ENCODE peak calls at places on chromosomes 2 and 18, in ten cellular contexts. One of them, this sample, is unnamed.

GRCh38 chr2:110106642-110107041 is 9.0 kb downstream of the MALL start:
- DNase-seq in left ventricle myocardium inferior: no peak
- DNase-seq in fibroblast of villous mesenchyme: peak; percentile 85
- DNase-seq in gastrocnemius medialis: no peak
- DNase-seq in A549: peak; percentile 95
- DNase-seq in AG04450: peak; percentile 59
- DNase-seq in GM12865: no peak
- DNase-seq in spleen: no peak
- DNase-seq in tibial artery: no peak
- DNase-seq in epithelial cell of esophagus: peak; percentile 63
- DNase-seq in this sample: no peak

GRCh38 chr2:65299246-65299645 is 71.6 kb downstream of the ACTR2 start:
- DNase-seq in left ventricle myocardium inferior: no peak
- DNase-seq in fibroblast of villous mesenchyme: no peak
- DNase-seq in gastrocnemius medialis: no peak
- DNase-seq in A549: no peak
- DNase-seq in AG04450: no peak
- DNase-seq in GM12865: no peak
- DNase-seq in spleen: no peak
- DNase-seq in tibial artery: no peak
- DNase-seq in epithelial cell of esophagus: peak; percentile 30
- DNase-seq in this sample: no peak

GRCh38 chr18:1104265-1104792 is 199.7 kb downstream of the ADCYAP1 start:
- DNase-seq in left ventricle myocardium inferior: no peak
- DNase-seq in fibroblast of villous mesenchyme: peak; percentile 44
- DNase-seq in gastrocnemius medialis: no peak
- DNase-seq in A549: no peak
- DNase-seq in AG04450: no peak
- DNase-seq in GM12865: no peak
- DNase-seq in spleen: no peak
- DNase-seq in tibial artery: no peak
- DNase-seq in epithelial cell of esophagus: no peak
- DNase-seq in this sample: no peak

GRCh38 chr2:159891917-159892691 is 94.1 kb upstream of the CD302 start:
- DNase-seq in left ventricle myocardium inferior: no peak
- DNase-seq in fibroblast of villous mesenchyme: peak; percentile 24
- DNase-seq in gastrocnemius medialis: no peak
- DNase-seq in A549: peak; percentile 38
- DNase-seq in AG04450: no peak
- DNase-seq in GM12865: no peak
- DNase-seq in spleen: no peak
- DNase-seq in tibial artery: no peak
- DNase-seq in epithelial cell of esophagus: peak; percentile 84
- DNase-seq in this sample: no peak

GRCh38 chr2:218671077-218671653 is 637 bp downstream of the RNF25 start:
- DNase-seq in left ventricle myocardium inferior: no peak
- DNase-seq in fibroblast of villous mesenchyme: peak; percentile 78
- DNase-seq in gastrocnemius medialis: no peak
- DNase-seq in A549: peak; percentile 17
- DNase-seq in AG04450: no peak
- DNase-seq in GM12865: no peak
- DNase-seq in spleen: no peak
- DNase-seq in tibial artery: no peak
- DNase-seq in epithelial cell of esophagus: peak; percentile 71
- DNase-seq in this sample: no peak

GRCh38 chr18:34122724-34123334 is 101.9 kb downstream of the NOL4 start:
- DNase-seq in left ventricle myocardium inferior: no peak
- DNase-seq in fibroblast of villous mesenchyme: peak; percentile 47
- DNase-seq in gastrocnemius medialis: peak; percentile 12
- DNase-seq in A549: peak; percentile 45
- DNase-seq in AG04450: peak; percentile 21
- DNase-seq in GM12865: peak; percentile 77
- DNase-seq in spleen: no peak
- DNase-seq in tibial artery: peak; percentile 39
- DNase-seq in epithelial cell of esophagus: peak; percentile 68
- DNase-seq in this sample: no peak

GRCh38 chr18:41096504-41096903 is 858.5 kb upstream of the PIK3C3 start:
- DNase-seq in left ventricle myocardium inferior: no peak
- DNase-seq in fibroblast of villous mesenchyme: peak; percentile 7
- DNase-seq in gastrocnemius medialis: no peak
- DNase-seq in A549: no peak
- DNase-seq in AG04450: no peak
- DNase-seq in GM12865: no peak
- DNase-seq in spleen: no peak
- DNase-seq in tibial artery: no peak
- DNase-seq in epithelial cell of esophagus: peak; percentile 65
- DNase-seq in this sample: no peak

GRCh38 chr2:22253171-22253570 is 1129.4 kb downstream of the TDRD15 start:
- DNase-seq in left ventricle myocardium inferior: no peak
- DNase-seq in fibroblast of villous mesenchyme: no peak
- DNase-seq in gastrocnemius medialis: no peak
- DNase-seq in A549: no peak
- DNase-seq in AG04450: no peak
- DNase-seq in GM12865: no peak
- DNase-seq in spleen: no peak
- DNase-seq in tibial artery: no peak
- DNase-seq in epithelial cell of esophagus: no peak
- DNase-seq in this sample: no peak

GRCh38 chr2:120231974-120232635 is 8.9 kb upstream of the TMEM185B start:
- DNase-seq in left ventricle myocardium inferior: no peak
- DNase-seq in fibroblast of villous mesenchyme: peak; percentile 75
- DNase-seq in gastrocnemius medialis: peak; percentile 13
- DNase-seq in A549: no peak
- DNase-seq in AG04450: no peak
- DNase-seq in GM12865: peak; percentile 95
- DNase-seq in spleen: peak; percentile 81
- DNase-seq in tibial artery: no peak
- DNase-seq in epithelial cell of esophagus: peak; percentile 45
- DNase-seq in this sample: no peak

GRCh38 chr2:39486071-39486470 is 49.0 kb upstream of the MAP4K3 start:
- DNase-seq in left ventricle myocardium inferior: no peak
- DNase-seq in fibroblast of villous mesenchyme: no peak
- DNase-seq in gastrocnemius medialis: no peak
- DNase-seq in A549: no peak
- DNase-seq in AG04450: no peak
- DNase-seq in GM12865: no peak
- DNase-seq in spleen: no peak
- DNase-seq in tibial artery: no peak
- DNase-seq in epithelial cell of esophagus: no peak
- DNase-seq in this sample: no peak

GRCh38 chr2:156800781-156801366 is 364.7 kb downstream of the GPD2 start:
- DNase-seq in left ventricle myocardium inferior: no peak
- DNase-seq in fibroblast of villous mesenchyme: no peak
- DNase-seq in gastrocnemius medialis: no peak
- DNase-seq in A549: no peak
- DNase-seq in AG04450: no peak
- DNase-seq in GM12865: no peak
- DNase-seq in spleen: no peak
- DNase-seq in tibial artery: no peak
- DNase-seq in epithelial cell of esophagus: peak; percentile 49
- DNase-seq in this sample: no peak

GRCh38 chr2:224777563-224777939 is 61.4 kb upstream of the CCDC195 start:
- DNase-seq in left ventricle myocardium inferior: no peak
- DNase-seq in fibroblast of villous mesenchyme: no peak
- DNase-seq in gastrocnemius medialis: no peak
- DNase-seq in A549: no peak
- DNase-seq in AG04450: no peak
- DNase-seq in GM12865: no peak
- DNase-seq in spleen: no peak
- DNase-seq in tibial artery: no peak
- DNase-seq in epithelial cell of esophagus: peak; percentile 61
- DNase-seq in this sample: no peak

GRCh38 chr2:182404102-182404501 is 22.7 kb downstream of the PDE1A start:
- DNase-seq in left ventricle myocardium inferior: no peak
- DNase-seq in fibroblast of villous mesenchyme: peak; percentile 7
- DNase-seq in gastrocnemius medialis: no peak
- DNase-seq in A549: peak; percentile 6
- DNase-seq in AG04450: no peak
- DNase-seq in GM12865: no peak
- DNase-seq in spleen: no peak
- DNase-seq in tibial artery: no peak
- DNase-seq in epithelial cell of esophagus: no peak
- DNase-seq in this sample: no peak
- H3K4me3 ChIP-seq in left ventricle myocardium inferior: no peak overlapping the region
- H3K4me3 ChIP-seq in fibroblast of villous mesenchyme: no peak overlapping the region
- H3K4me3 ChIP-seq in gastrocnemius medialis: no peak overlapping the region
- H3K4me3 ChIP-seq in A549: no peak overlapping the region
- H3K4me3 ChIP-seq in AG04450: no peak overlapping the region
- H3K4me3 ChIP-seq in GM12865: no peak overlapping the region
- H3K4me3 ChIP-seq in spleen: no peak overlapping the region
- H3K4me3 ChIP-seq in tibial artery: no peak overlapping the region
- H3K4me3 ChIP-seq in epithelial cell of esophagus: no peak overlapping the region
- H3K4me3 ChIP-seq in this sample: no peak overlapping the region

GRCh38 chr2:69138247-69138754 is 125.3 kb downstream of the ANTXR1 start:
- DNase-seq in left ventricle myocardium inferior: no peak
- DNase-seq in fibroblast of villous mesenchyme: peak; percentile 83
- DNase-seq in gastrocnemius medialis: no peak
- DNase-seq in A549: peak; percentile 36
- DNase-seq in AG04450: peak; percentile 41
- DNase-seq in GM12865: no peak
- DNase-seq in spleen: no peak
- DNase-seq in tibial artery: no peak
- DNase-seq in epithelial cell of esophagus: peak; percentile 71
- DNase-seq in this sample: no peak
- H3K4me3 ChIP-seq in left ventricle myocardium inferior: no peak overlapping the region
- H3K4me3 ChIP-seq in fibroblast of villous mesenchyme: no peak overlapping the region
- H3K4me3 ChIP-seq in gastrocnemius medialis: no peak overlapping the region
- H3K4me3 ChIP-seq in A549: no peak overlapping the region
- H3K4me3 ChIP-seq in AG04450: peak overlapping the region; percentile 11
- H3K4me3 ChIP-seq in GM12865: no peak overlapping the region
- H3K4me3 ChIP-seq in spleen: no peak overlapping the region
- H3K4me3 ChIP-seq in tibial artery: no peak overlapping the region
- H3K4me3 ChIP-seq in epithelial cell of esophagus: no peak overlapping the region
- H3K4me3 ChIP-seq in this sample: peak overlapping the region; percentile 15

DNA sequence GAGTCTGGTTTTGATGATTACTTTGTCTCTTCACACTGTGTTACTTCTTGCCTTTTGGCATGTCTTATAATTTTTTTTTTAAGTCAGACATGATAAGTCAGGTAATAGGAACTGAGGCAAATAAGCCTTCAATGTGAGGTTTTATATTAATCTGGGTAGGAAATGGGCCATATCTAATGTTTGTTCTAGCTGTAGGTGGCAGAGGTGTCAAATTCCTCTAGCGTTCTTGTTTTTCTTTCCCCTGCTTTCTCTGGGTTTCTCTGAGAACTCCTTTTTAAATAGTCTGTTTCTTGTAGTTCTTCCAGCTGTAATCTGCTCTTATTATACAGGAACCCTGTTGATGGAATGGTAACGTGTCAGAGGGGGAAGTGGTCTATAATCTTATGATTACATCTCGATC is 5.7 kb downstream of the SP140 start:
- DNase-seq in left ventricle myocardium inferior: no peak
- DNase-seq in fibroblast of villous mesenchyme: no peak
- DNase-seq in gastrocnemius medialis: no peak
- DNase-seq in A549: no peak
- DNase-seq in AG04450: no peak
- DNase-seq in GM12865: no peak
- DNase-seq in spleen: no peak
- DNase-seq in tibial artery: no peak
- DNase-seq in epithelial cell of esophagus: no peak
- DNase-seq in this sample: no peak
- H3K4me3 ChIP-seq in left ventricle myocardium inferior: no peak overlapping the region
- H3K4me3 ChIP-seq in fibroblast of villous mesenchyme: no peak overlapping the region
- H3K4me3 ChIP-seq in gastrocnemius medialis: no peak overlapping the region
- H3K4me3 ChIP-seq in A549: no peak overlapping the region
- H3K4me3 ChIP-seq in AG04450: no peak overlapping the region
- H3K4me3 ChIP-seq in GM12865: no peak overlapping the region
- H3K4me3 ChIP-seq in spleen: no peak overlapping the region
- H3K4me3 ChIP-seq in tibial artery: no peak overlapping the region
- H3K4me3 ChIP-seq in epithelial cell of esophagus: no peak overlapping the region
- H3K4me3 ChIP-seq in this sample: no peak overlapping the region

DNA sequence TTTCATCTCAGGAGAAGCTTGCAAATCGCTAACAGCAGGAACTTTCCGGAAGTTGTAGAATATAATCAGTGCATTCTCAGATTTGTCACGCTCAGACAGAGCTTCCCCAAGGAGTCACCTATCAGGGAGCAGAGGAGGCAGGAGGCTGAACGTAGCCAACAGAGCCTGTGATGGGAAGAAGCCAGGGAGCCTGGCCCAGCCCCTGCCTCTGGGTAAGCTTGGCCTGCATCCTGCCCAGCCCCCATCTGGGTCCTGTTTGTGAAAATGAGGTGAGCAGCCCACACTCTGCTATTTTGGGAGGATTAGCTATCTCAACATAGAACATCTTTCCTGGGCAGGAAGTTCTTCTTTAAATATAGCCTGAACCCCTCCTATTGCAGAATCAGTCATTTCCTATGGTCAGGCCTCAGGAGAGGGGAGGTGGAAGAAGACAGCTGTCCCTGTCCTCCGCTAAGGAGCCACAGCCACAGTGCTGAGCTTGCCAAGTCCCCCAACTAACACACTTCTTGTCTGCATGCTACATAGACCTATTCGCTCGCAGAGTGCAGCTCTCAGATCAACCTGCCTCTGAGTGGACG is 19.2 kb upstream of the PKDCC start:
- DNase-seq in left ventricle myocardium inferior: no peak
- DNase-seq in fibroblast of villous mesenchyme: no peak
- DNase-seq in gastrocnemius medialis: no peak
- DNase-seq in A549: no peak
- DNase-seq in AG04450: no peak
- DNase-seq in GM12865: peak; percentile 80
- DNase-seq in spleen: no peak
- DNase-seq in tibial artery: no peak
- DNase-seq in epithelial cell of esophagus: no peak
- DNase-seq in this sample: no peak
- H3K4me3 ChIP-seq in left ventricle myocardium inferior: no peak overlapping the region
- H3K4me3 ChIP-seq in fibroblast of villous mesenchyme: no peak overlapping the region
- H3K4me3 ChIP-seq in gastrocnemius medialis: no peak overlapping the region
- H3K4me3 ChIP-seq in A549: no peak overlapping the region
- H3K4me3 ChIP-seq in AG04450: no peak overlapping the region
- H3K4me3 ChIP-seq in GM12865: no peak overlapping the region
- H3K4me3 ChIP-seq in spleen: no peak overlapping the region
- H3K4me3 ChIP-seq in tibial artery: no peak overlapping the region
- H3K4me3 ChIP-seq in epithelial cell of esophagus: no peak overlapping the region
- H3K4me3 ChIP-seq in this sample: no peak overlapping the region

This sample was measured in thoracic aorta.